ENCODE peak calls at places on chromosomes 4 and X, in five cellular contexts. One of them, this sample, is unnamed.

GRCh38 chr4:19694829-19695228 is 556.9 kb upstream of the SLIT2 start:
- DNase-seq in neural crest cell: no peak
- DNase-seq in AG04450: no peak
- DNase-seq in dermis microvascular lymphatic vessel endothelial cell: no peak
- DNase-seq in MCF 10A: no peak
- DNase-seq in this sample: no peak

GRCh38 chr4:122894802-122895201 is 27.6 kb downstream of the NUDT6 start:
- DNase-seq in neural crest cell: no peak
- DNase-seq in AG04450: no peak
- DNase-seq in dermis microvascular lymphatic vessel endothelial cell: peak
- DNase-seq in MCF 10A: no peak
- DNase-seq in this sample: no peak

GRCh38 chrX:115968436-115969252 is 201.9 kb upstream of the AGTR2 start:
- DNase-seq in neural crest cell: peak
- DNase-seq in AG04450: no peak
- DNase-seq in dermis microvascular lymphatic vessel endothelial cell: no peak
- DNase-seq in MCF 10A: peak
- DNase-seq in this sample: peak

GRCh38 chr4:4913147-4913561 is 53.7 kb downstream of the MSX1 start:
- DNase-seq in neural crest cell: no peak
- DNase-seq in AG04450: no peak
- DNase-seq in dermis microvascular lymphatic vessel endothelial cell: no peak
- DNase-seq in MCF 10A: no peak
- DNase-seq in this sample: no peak

GRCh38 chr4:163540977-163541376 is 46.5 kb downstream of the TMA16 start:
- DNase-seq in neural crest cell: no peak
- DNase-seq in AG04450: peak
- DNase-seq in dermis microvascular lymphatic vessel endothelial cell: no peak
- DNase-seq in MCF 10A: peak
- DNase-seq in this sample: peak

GRCh38 chr4:21470531-21470930 is 478.0 kb downstream of the KCNIP4 start:
- DNase-seq in neural crest cell: no peak
- DNase-seq in AG04450: no peak
- DNase-seq in dermis microvascular lymphatic vessel endothelial cell: no peak
- DNase-seq in MCF 10A: peak
- DNase-seq in this sample: peak

GRCh38 chr4:41725254-41725653 is 23.3 kb downstream of the PHOX2B start:
- DNase-seq in neural crest cell: no peak
- DNase-seq in AG04450: no peak
- DNase-seq in dermis microvascular lymphatic vessel endothelial cell: no peak
- DNase-seq in MCF 10A: no peak
- DNase-seq in this sample: no peak

GRCh38 chr4:5654791-5655190 is 53.6 kb downstream of the EVC2 start:
- DNase-seq in neural crest cell: no peak
- DNase-seq in AG04450: no peak
- DNase-seq in dermis microvascular lymphatic vessel endothelial cell: no peak
- DNase-seq in MCF 10A: no peak
- DNase-seq in this sample: no peak

GRCh38 chrX:3136161-3136961 is 95.1 kb downstream of the ARSF start:
- DNase-seq in neural crest cell: no peak
- DNase-seq in AG04450: no peak
- DNase-seq in dermis microvascular lymphatic vessel endothelial cell: no peak
- DNase-seq in MCF 10A: no peak
- DNase-seq in this sample: no peak

GRCh38 chr4:6912412-6912811 is 2.8 kb downstream of the TBC1D14 start:
- DNase-seq in neural crest cell: no peak
- DNase-seq in AG04450: no peak
- DNase-seq in dermis microvascular lymphatic vessel endothelial cell: no peak
- DNase-seq in MCF 10A: no peak
- DNase-seq in this sample: no peak

This sample was measured in H4.